ENCODE peak calls at places on chromosomes 16 and 17, in four cellular contexts. One of them, this sample, is unnamed.

GRCh38 chr16:1337486-1337885 is 4.0 kb downstream of the BAIAP3 start:
- DNase-seq in SK-N-SH: peak; percentile 63
- DNase-seq in H1: no peak
- DNase-seq in endothelial cell of umbilical vein: no peak
- DNase-seq in this sample: no peak

GRCh38 chr16:86457621-86458456 is 52.5 kb upstream of the FOXF1 start:
- DNase-seq in SK-N-SH: no peak
- DNase-seq in H1: no peak
- DNase-seq in endothelial cell of umbilical vein: no peak
- DNase-seq in this sample: no peak

GRCh38 chr16:85205747-85206471 is 93.6 kb upstream of the CIBAR2 start:
- DNase-seq in SK-N-SH: peak; percentile 73
- DNase-seq in H1: no peak
- DNase-seq in endothelial cell of umbilical vein: no peak
- DNase-seq in this sample: no peak

GRCh38 chr17:50603340-50603739 is 31.3 kb upstream of the ABCC3 start:
- DNase-seq in SK-N-SH: peak; percentile 76
- DNase-seq in H1: no peak
- DNase-seq in endothelial cell of umbilical vein: no peak
- DNase-seq in this sample: peak; percentile 63

GRCh38 chr16:75267631-75268264 is 16.3 kb upstream of the BCAR1 start:
- DNase-seq in SK-N-SH: peak; percentile 38
- DNase-seq in H1: no peak
- DNase-seq in endothelial cell of umbilical vein: peak; percentile 64
- DNase-seq in this sample: no peak

GRCh38 chr16:23514381-23515152 is 4.3 kb upstream of the GGA2 start:
- DNase-seq in SK-N-SH: no peak
- DNase-seq in H1: no peak
- DNase-seq in endothelial cell of umbilical vein: no peak
- DNase-seq in this sample: no peak

GRCh38 chr16:54927125-54928015 is 3.3 kb upstream of the IRX5 start:
- DNase-seq in SK-N-SH: no peak
- DNase-seq in H1: no peak
- DNase-seq in endothelial cell of umbilical vein: no peak
- DNase-seq in this sample: no peak

GRCh38 chr16:57970971-57971370 is at the start of gene CNGB1:
- DNase-seq in SK-N-SH: no peak
- DNase-seq in H1: no peak
- DNase-seq in endothelial cell of umbilical vein: no peak
- DNase-seq in this sample: no peak

GRCh38 chr16:85202631-85203461 is 90.6 kb upstream of the CIBAR2 start:
- DNase-seq in SK-N-SH: peak; percentile 95
- DNase-seq in H1: no peak
- DNase-seq in endothelial cell of umbilical vein: no peak
- DNase-seq in this sample: no peak

GRCh38 chr16:53089434-53090270 is 34.9 kb downstream of the CHD9 start:
- DNase-seq in SK-N-SH: no peak
- DNase-seq in H1: no peak
- DNase-seq in endothelial cell of umbilical vein: peak; percentile 75
- DNase-seq in this sample: no peak

GRCh38 chr17:42289863-42290165 is 1.5 kb downstream of the STAT5A start:
- DNase-seq in SK-N-SH: peak; percentile 16
- DNase-seq in H1: no peak
- DNase-seq in endothelial cell of umbilical vein: no peak
- DNase-seq in this sample: no peak

GRCh38 chr16:89641719-89642187 is 15.8 kb downstream of the CHMP1A start:
- DNase-seq in SK-N-SH: no peak
- DNase-seq in H1: no peak
- DNase-seq in endothelial cell of umbilical vein: no peak
- DNase-seq in this sample: no peak

GRCh38 chr17:42284566-42284965 is 3.7 kb upstream of the STAT5A start:
- DNase-seq in SK-N-SH: no peak
- DNase-seq in H1: no peak
- DNase-seq in endothelial cell of umbilical vein: no peak
- DNase-seq in this sample: no peak

GRCh38 chr17:76597156-76598003 is 11.7 kb upstream of the ST6GALNAC2 start:
- DNase-seq in SK-N-SH: no peak
- DNase-seq in H1: no peak
- DNase-seq in endothelial cell of umbilical vein: no peak
- DNase-seq in this sample: no peak

GRCh38 chr17:3944485-3945388 is 19.5 kb downstream of the ATP2A3 start:
- DNase-seq in SK-N-SH: peak; percentile 100
- DNase-seq in H1: peak; percentile 50
- DNase-seq in endothelial cell of umbilical vein: peak; percentile 63
- DNase-seq in this sample: peak; percentile 74

GRCh38 chr17:51395621-51396020 is 135.3 kb downstream of the UTP18 start:
- DNase-seq in SK-N-SH: no peak
- DNase-seq in H1: no peak
- DNase-seq in endothelial cell of umbilical vein: no peak
- DNase-seq in this sample: no peak

GRCh38 chr16:27851586-27851985 is 211.9 kb downstream of the GSG1L start:
- DNase-seq in SK-N-SH: no peak
- DNase-seq in H1: no peak
- DNase-seq in endothelial cell of umbilical vein: no peak
- DNase-seq in this sample: no peak

GRCh38 chr17:227581-228222 is 46.3 kb upstream of the DOC2B start:
- DNase-seq in SK-N-SH: no peak
- DNase-seq in H1: no peak
- DNase-seq in endothelial cell of umbilical vein: no peak
- DNase-seq in this sample: no peak

GRCh38 chr16:26316683-26317464 is 625.1 kb downstream of the HS3ST4 start:
- DNase-seq in SK-N-SH: no peak
- DNase-seq in H1: peak; percentile 9
- DNase-seq in endothelial cell of umbilical vein: no peak
- DNase-seq in this sample: no peak

GRCh38 chr16:12672986-12673385 is 130.7 kb downstream of the CPPED1 start:
- DNase-seq in SK-N-SH: no peak
- DNase-seq in H1: no peak
- DNase-seq in endothelial cell of umbilical vein: no peak
- DNase-seq in this sample: no peak

GRCh38 chr17:76246080-76247066 is 6.1 kb upstream of the RNF157 start:
- DNase-seq in SK-N-SH: no peak
- DNase-seq in H1: no peak
- DNase-seq in endothelial cell of umbilical vein: no peak
- DNase-seq in this sample: peak; percentile 72

GRCh38 chr16:30670072-30670824 is 12.0 kb downstream of the FBRS start:
- DNase-seq in SK-N-SH: no peak
- DNase-seq in H1: no peak
- DNase-seq in endothelial cell of umbilical vein: no peak
- DNase-seq in this sample: no peak

GRCh38 chr16:89373355-89374110 is 116.8 kb downstream of the ANKRD11 start:
- DNase-seq in SK-N-SH: no peak
- DNase-seq in H1: no peak
- DNase-seq in endothelial cell of umbilical vein: peak; percentile 43
- DNase-seq in this sample: no peak

GRCh38 chr16:58272855-58273254 is 22.0 kb downstream of the PRSS54 start:
- DNase-seq in SK-N-SH: no peak
- DNase-seq in H1: no peak
- DNase-seq in endothelial cell of umbilical vein: no peak
- DNase-seq in this sample: no peak

GRCh38 chr17:81737947-81738800 is 26.1 kb downstream of the SLC25A10 start:
- DNase-seq in SK-N-SH: no peak
- DNase-seq in H1: no peak
- DNase-seq in endothelial cell of umbilical vein: no peak
- DNase-seq in this sample: no peak

GRCh38 chr17:66715745-66716156 is 119.2 kb upstream of the CACNG5 start:
- DNase-seq in SK-N-SH: peak; percentile 74
- DNase-seq in H1: peak; percentile 33
- DNase-seq in endothelial cell of umbilical vein: peak; percentile 70
- DNase-seq in this sample: peak; percentile 37

GRCh38 chr16:47461598-47462266 is 601 bp downstream of the PHKB start:
- DNase-seq in SK-N-SH: peak; percentile 17
- DNase-seq in H1: no peak
- DNase-seq in endothelial cell of umbilical vein: peak; percentile 71
- DNase-seq in this sample: peak; percentile 6

GRCh38 chr17:29760771-29761682 is 138.3 kb upstream of the CORO6 start:
- DNase-seq in SK-N-SH: peak; percentile 96
- DNase-seq in H1: peak; percentile 36
- DNase-seq in endothelial cell of umbilical vein: peak; percentile 89
- DNase-seq in this sample: peak; percentile 77

GRCh38 chr17:42023524-42024349 is 3.8 kb downstream of the NKIRAS2 start:
- DNase-seq in SK-N-SH: no peak
- DNase-seq in H1: no peak
- DNase-seq in endothelial cell of umbilical vein: no peak
- DNase-seq in this sample: no peak

GRCh38 chr17:50301891-50302584 is 27.8 kb downstream of the TMEM92 start:
- DNase-seq in SK-N-SH: no peak
- DNase-seq in H1: no peak
- DNase-seq in endothelial cell of umbilical vein: no peak
- DNase-seq in this sample: no peak

GRCh38 chr17:30905742-30906100 is 317 bp downstream of the TEFM start:
- DNase-seq in SK-N-SH: peak; percentile 43
- DNase-seq in H1: no peak
- DNase-seq in endothelial cell of umbilical vein: peak; percentile 31
- DNase-seq in this sample: no peak

GRCh38 chr16:28863929-28864886 is 565 bp downstream of the SH2B1 start:
- DNase-seq in SK-N-SH: peak; percentile 60
- DNase-seq in H1: no peak
- DNase-seq in endothelial cell of umbilical vein: peak; percentile 52
- DNase-seq in this sample: no peak

GRCh38 chr16:21611178-21611545 is 11.8 kb downstream of the METTL9 start:
- DNase-seq in SK-N-SH: no peak
- DNase-seq in H1: no peak
- DNase-seq in endothelial cell of umbilical vein: no peak
- DNase-seq in this sample: no peak

GRCh38 chr16:797120-797420 is 3.5 kb downstream of the GNG13 start:
- DNase-seq in SK-N-SH: no peak
- DNase-seq in H1: no peak
- DNase-seq in endothelial cell of umbilical vein: no peak
- DNase-seq in this sample: no peak

GRCh38 chr17:42135664-42136653 is 13.4 kb downstream of the HSPB9 start:
- DNase-seq in SK-N-SH: no peak
- DNase-seq in H1: no peak
- DNase-seq in endothelial cell of umbilical vein: peak; percentile 90
- DNase-seq in this sample: no peak

GRCh38 chr16:81071816-81072215 is 5.2 kb downstream of the C16orf46 start:
- DNase-seq in SK-N-SH: no peak
- DNase-seq in H1: no peak
- DNase-seq in endothelial cell of umbilical vein: no peak
- DNase-seq in this sample: no peak

GRCh38 chr17:78414178-78415162 is 36.0 kb downstream of the PGS1 start:
- DNase-seq in SK-N-SH: no peak
- DNase-seq in H1: no peak
- DNase-seq in endothelial cell of umbilical vein: no peak
- DNase-seq in this sample: no peak

GRCh38 chr17:78416311-78416711 is 37.9 kb downstream of the PGS1 start:
- DNase-seq in SK-N-SH: no peak
- DNase-seq in H1: no peak
- DNase-seq in endothelial cell of umbilical vein: peak; percentile 54
- DNase-seq in this sample: no peak

GRCh38 chr17:78417531-78417909 is 39.1 kb downstream of the PGS1 start:
- DNase-seq in SK-N-SH: no peak
- DNase-seq in H1: no peak
- DNase-seq in endothelial cell of umbilical vein: no peak
- DNase-seq in this sample: no peak

GRCh38 chr17:78416791-78417530 is 38.5 kb downstream of the PGS1 start:
- DNase-seq in SK-N-SH: no peak
- DNase-seq in H1: no peak
- DNase-seq in endothelial cell of umbilical vein: peak; percentile 90
- DNase-seq in this sample: no peak

GRCh38 chr17:78415821-78416301 is 37.4 kb downstream of the PGS1 start:
- DNase-seq in SK-N-SH: no peak
- DNase-seq in H1: no peak
- DNase-seq in endothelial cell of umbilical vein: peak; percentile 57
- DNase-seq in this sample: no peak
- TF ChIP-seq POLR2AphosphoS5 in SK-N-SH: no peak
- TF ChIP-seq POLR2AphosphoS5 in H1: no peak
- TF ChIP-seq POLR2AphosphoS5 in endothelial cell of umbilical vein: no peak
- TF ChIP-seq POLR2AphosphoS5 in this sample: no peak

GRCh38 chr17:80008383-80008840 is 27.3 kb downstream of the TBC1D16 start:
- DNase-seq in SK-N-SH: peak; percentile 98
- DNase-seq in H1: peak; percentile 38
- DNase-seq in endothelial cell of umbilical vein: peak; percentile 54
- DNase-seq in this sample: peak; percentile 95
- TF ChIP-seq POLR2AphosphoS5 in SK-N-SH: no peak
- TF ChIP-seq POLR2AphosphoS5 in H1: no peak
- TF ChIP-seq POLR2AphosphoS5 in endothelial cell of umbilical vein: peak; percentile 32
- TF ChIP-seq POLR2AphosphoS5 in this sample: no peak

GRCh38 chr16:79600636-79601091 is at the start of gene MAF:
- DNase-seq in SK-N-SH: peak; percentile 69
- DNase-seq in H1: peak; percentile 54
- DNase-seq in endothelial cell of umbilical vein: peak; percentile 78
- DNase-seq in this sample: peak; percentile 18
- TF ChIP-seq POLR2AphosphoS5 in SK-N-SH: no peak
- TF ChIP-seq POLR2AphosphoS5 in H1: no peak
- TF ChIP-seq POLR2AphosphoS5 in endothelial cell of umbilical vein: no peak
- TF ChIP-seq POLR2AphosphoS5 in this sample: no peak

GRCh38 chr17:80236911-80237310 is 16.7 kb downstream of the SLC26A11 start:
- DNase-seq in SK-N-SH: no peak
- DNase-seq in H1: no peak
- DNase-seq in endothelial cell of umbilical vein: no peak
- DNase-seq in this sample: no peak

GRCh38 chr17:80229011-80229410 is 8.8 kb downstream of the SLC26A11 start:
- DNase-seq in SK-N-SH: no peak
- DNase-seq in H1: no peak
- DNase-seq in endothelial cell of umbilical vein: no peak
- DNase-seq in this sample: no peak

GRCh38 chr17:80233202-80233601 is 13.0 kb downstream of the SLC26A11 start:
- DNase-seq in SK-N-SH: no peak
- DNase-seq in H1: no peak
- DNase-seq in endothelial cell of umbilical vein: no peak
- DNase-seq in this sample: no peak

GRCh38 chr17:80228477-80228876 is 8.2 kb downstream of the SLC26A11 start:
- DNase-seq in SK-N-SH: no peak
- DNase-seq in H1: no peak
- DNase-seq in endothelial cell of umbilical vein: no peak
- DNase-seq in this sample: no peak

DNA sequence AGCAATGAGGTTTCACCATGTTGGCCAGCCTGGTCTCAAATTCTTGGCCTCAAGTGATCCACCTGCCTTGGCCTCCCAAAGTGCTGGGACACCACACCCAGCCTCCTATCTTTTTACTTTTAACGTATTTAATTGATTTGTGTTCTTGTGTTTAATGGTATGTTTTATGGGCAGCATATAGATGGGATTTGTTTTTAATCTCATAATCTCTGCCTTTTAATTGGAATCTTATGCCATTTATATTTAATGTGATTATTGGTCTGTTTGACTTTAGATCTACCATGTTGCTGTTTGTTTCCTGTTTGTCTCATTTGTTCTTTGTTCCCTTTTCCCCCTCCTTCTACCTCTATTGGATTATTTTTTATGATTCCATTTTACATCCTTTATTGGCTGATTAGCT is 12.2 kb downstream of the SLC26A11 start:
- DNase-seq in SK-N-SH: no peak
- DNase-seq in H1: no peak
- DNase-seq in endothelial cell of umbilical vein: no peak
- DNase-seq in this sample: no peak
- TF ChIP-seq POLR2AphosphoS5 in SK-N-SH: no peak
- TF ChIP-seq POLR2AphosphoS5 in H1: no peak
- TF ChIP-seq POLR2AphosphoS5 in endothelial cell of umbilical vein: no peak
- TF ChIP-seq POLR2AphosphoS5 in this sample: no peak